ENCODE peak calls at places on chromosome 10, in seven cellular contexts. One of them, this sample, is unnamed.

GRCh38 chr10:109203616-109204375 is 719.5 kb downstream of the XPNPEP1 start:
- DNase-seq in A549: no peak
- DNase-seq in GM23338: no peak
- DNase-seq in Panc1: no peak
- DNase-seq in K562: no peak
- DNase-seq in GM12878: no peak
- DNase-seq in HCT116: no peak
- DNase-seq in this sample: no peak

GRCh38 chr10:24133839-24134238 is 75.1 kb upstream of the KIAA1217 start:
- DNase-seq in A549: no peak
- DNase-seq in GM23338: no peak
- DNase-seq in Panc1: no peak
- DNase-seq in K562: no peak
- DNase-seq in GM12878: no peak
- DNase-seq in HCT116: no peak
- DNase-seq in this sample: no peak

GRCh38 chr10:1643161-1643910 is 94.0 kb downstream of the ADARB2 start:
- DNase-seq in A549: peak
- DNase-seq in GM23338: peak
- DNase-seq in Panc1: no peak
- DNase-seq in K562: peak
- DNase-seq in GM12878: peak
- DNase-seq in HCT116: no peak
- DNase-seq in this sample: no peak

GRCh38 chr10:102235598-102235920 is 5.8 kb downstream of the PITX3 start:
- DNase-seq in A549: peak
- DNase-seq in GM23338: no peak
- DNase-seq in Panc1: no peak
- DNase-seq in K562: no peak
- DNase-seq in GM12878: no peak
- DNase-seq in HCT116: no peak
- DNase-seq in this sample: no peak

GRCh38 chr10:115963848-115964247 is 309.2 kb downstream of the GFRA1 start:
- DNase-seq in A549: no peak
- DNase-seq in GM23338: peak
- DNase-seq in Panc1: no peak
- DNase-seq in K562: no peak
- DNase-seq in GM12878: no peak
- DNase-seq in HCT116: no peak
- DNase-seq in this sample: no peak

GRCh38 chr10:86971146-86971991 is 3.1 kb downstream of the ADIRF start:
- DNase-seq in A549: peak
- DNase-seq in GM23338: peak
- DNase-seq in Panc1: peak
- DNase-seq in K562: no peak
- DNase-seq in GM12878: peak
- DNase-seq in HCT116: peak
- DNase-seq in this sample: peak

GRCh38 chr10:9111983-9112382 is 1057.5 kb downstream of the GATA3 start:
- DNase-seq in A549: no peak
- DNase-seq in GM23338: no peak
- DNase-seq in Panc1: no peak
- DNase-seq in K562: no peak
- DNase-seq in GM12878: no peak
- DNase-seq in HCT116: no peak
- DNase-seq in this sample: no peak

GRCh38 chr10:132231656-132232552 is 45.2 kb downstream of the DPYSL4 start:
- DNase-seq in A549: no peak
- DNase-seq in GM23338: no peak
- DNase-seq in Panc1: no peak
- DNase-seq in K562: no peak
- DNase-seq in GM12878: no peak
- DNase-seq in HCT116: no peak
- DNase-seq in this sample: no peak

GRCh38 chr10:73003822-73004221 is 49.2 kb upstream of the PLA2G12B start:
- DNase-seq in A549: no peak
- DNase-seq in GM23338: no peak
- DNase-seq in Panc1: no peak
- DNase-seq in K562: no peak
- DNase-seq in GM12878: no peak
- DNase-seq in HCT116: no peak
- DNase-seq in this sample: no peak

GRCh38 chr10:97475936-97476594 is 22.2 kb downstream of the MMS19 start:
- DNase-seq in A549: no peak
- DNase-seq in GM23338: no peak
- DNase-seq in Panc1: no peak
- DNase-seq in K562: no peak
- DNase-seq in GM12878: no peak
- DNase-seq in HCT116: no peak
- DNase-seq in this sample: peak

GRCh38 chr10:49318751-49319150 is 19.8 kb downstream of the C10orf71 start:
- DNase-seq in A549: no peak
- DNase-seq in GM23338: no peak
- DNase-seq in Panc1: no peak
- DNase-seq in K562: no peak
- DNase-seq in GM12878: no peak
- DNase-seq in HCT116: no peak
- DNase-seq in this sample: no peak

GRCh38 chr10:63711866-63712716 is 190.9 kb downstream of the REEP3 start:
- DNase-seq in A549: peak
- DNase-seq in GM23338: no peak
- DNase-seq in Panc1: peak
- DNase-seq in K562: no peak
- DNase-seq in GM12878: no peak
- DNase-seq in HCT116: peak
- DNase-seq in this sample: no peak

DNA sequence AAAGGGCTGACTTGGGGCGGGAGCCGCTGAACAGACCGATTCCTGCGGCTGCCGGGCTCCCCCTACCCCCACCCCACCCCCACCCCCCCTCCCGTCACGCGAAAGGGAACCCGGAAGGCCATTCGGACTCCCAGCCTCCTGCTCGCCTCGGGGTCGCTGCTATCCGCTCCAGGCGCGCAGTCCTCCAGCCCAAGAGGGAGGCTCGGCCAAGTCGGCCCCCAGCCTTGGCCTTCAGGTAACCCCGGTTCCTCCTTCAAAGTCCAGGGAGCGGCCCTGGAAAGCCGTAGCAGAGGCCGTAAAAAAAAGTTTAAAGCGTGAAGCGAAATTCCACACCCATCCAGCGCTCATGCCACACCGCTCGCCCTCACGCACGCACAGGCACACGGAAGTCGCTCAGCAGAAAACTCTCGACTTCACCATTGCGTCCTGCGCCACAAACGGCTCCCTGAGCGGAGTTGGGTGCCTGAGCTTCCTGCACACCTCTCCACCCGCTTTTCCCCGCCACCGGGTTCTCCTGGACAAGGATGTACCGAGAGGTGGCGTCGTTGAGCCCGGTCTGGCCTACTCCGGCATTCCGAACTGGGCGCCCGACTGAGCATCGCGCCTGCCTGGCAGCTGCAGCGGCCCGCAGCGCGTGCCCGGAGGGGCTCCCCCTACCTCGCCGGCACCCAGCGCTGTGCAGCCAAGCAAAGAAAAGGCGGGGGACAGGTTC is 1.4 kb downstream of the SORCS3 start:
- DNase-seq in A549: peak
- DNase-seq in GM23338: peak
- DNase-seq in Panc1: no peak
- DNase-seq in K562: peak
- DNase-seq in GM12878: no peak
- DNase-seq in HCT116: no peak
- DNase-seq in this sample: no peak
- TF ChIP-seq CTCF in A549: peak
- TF ChIP-seq CTCF in GM23338: peak
- TF ChIP-seq CTCF in Panc1: peak
- TF ChIP-seq CTCF in K562: peak
- TF ChIP-seq CTCF in GM12878: no peak
- TF ChIP-seq CTCF in HCT116: no peak
- TF ChIP-seq CTCF in this sample: no peak

DNA sequence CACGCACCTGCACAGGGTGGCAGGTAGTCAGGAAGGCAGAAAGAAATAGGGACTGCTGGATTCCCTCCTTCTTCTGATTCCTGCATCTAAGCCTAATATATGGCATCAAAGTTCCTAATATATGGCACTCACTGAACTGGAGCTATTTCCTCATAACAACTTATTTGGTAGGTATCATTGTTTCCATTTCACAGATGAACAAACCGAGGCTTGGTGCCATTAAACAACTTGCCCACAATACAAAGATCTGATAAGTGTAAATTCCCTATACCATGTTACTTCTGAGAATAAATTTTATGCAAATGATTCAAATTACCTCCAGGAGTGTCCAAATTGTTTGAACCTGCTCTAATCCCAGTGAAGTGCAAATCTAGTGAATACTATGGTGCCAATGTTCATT is 2.1 kb upstream of the FAM171A1 start:
- DNase-seq in A549: no peak
- DNase-seq in GM23338: no peak
- DNase-seq in Panc1: no peak
- DNase-seq in K562: no peak
- DNase-seq in GM12878: no peak
- DNase-seq in HCT116: no peak
- DNase-seq in this sample: no peak
- TF ChIP-seq REST in A549: no peak
- TF ChIP-seq REST in GM23338: no peak
- TF ChIP-seq REST in Panc1: no peak
- TF ChIP-seq REST in K562: no peak
- TF ChIP-seq REST in GM12878: no peak
- TF ChIP-seq REST in HCT116: no peak
- TF ChIP-seq REST in this sample: no peak

GRCh38 chr10:71623098-71623985 is 96.2 kb downstream of the C10orf105 start:
- DNase-seq in A549: peak
- DNase-seq in GM23338: peak
- DNase-seq in Panc1: no peak
- DNase-seq in K562: peak
- DNase-seq in GM12878: no peak
- DNase-seq in HCT116: no peak
- DNase-seq in this sample: peak
- H3K27ac ChIP-seq in A549: no peak
- H3K27ac ChIP-seq in GM23338: no peak
- H3K27ac ChIP-seq in Panc1: no peak
- H3K27ac ChIP-seq in K562: no peak
- H3K27ac ChIP-seq in GM12878: no peak
- H3K27ac ChIP-seq in HCT116: no peak
- H3K27ac ChIP-seq in this sample: no peak

GRCh38 chr10:128734161-128734560 is 607.9 kb upstream of the MKI67 start:
- DNase-seq in A549: no peak
- DNase-seq in GM23338: no peak
- DNase-seq in Panc1: no peak
- DNase-seq in K562: no peak
- DNase-seq in GM12878: no peak
- DNase-seq in HCT116: no peak
- DNase-seq in this sample: no peak

GRCh38 chr10:128734734-128735133 is 608.5 kb upstream of the MKI67 start:
- DNase-seq in A549: no peak
- DNase-seq in GM23338: no peak
- DNase-seq in Panc1: no peak
- DNase-seq in K562: no peak
- DNase-seq in GM12878: no peak
- DNase-seq in HCT116: no peak
- DNase-seq in this sample: no peak

GRCh38 chr10:128744092-128744491 is 617.9 kb upstream of the MKI67 start:
- DNase-seq in A549: no peak
- DNase-seq in GM23338: no peak
- DNase-seq in Panc1: no peak
- DNase-seq in K562: no peak
- DNase-seq in GM12878: no peak
- DNase-seq in HCT116: no peak
- DNase-seq in this sample: no peak

GRCh38 chr10:128735996-128736395 is 609.8 kb upstream of the MKI67 start:
- DNase-seq in A549: no peak
- DNase-seq in GM23338: no peak
- DNase-seq in Panc1: no peak
- DNase-seq in K562: no peak
- DNase-seq in GM12878: no peak
- DNase-seq in HCT116: no peak
- DNase-seq in this sample: no peak

DNA sequence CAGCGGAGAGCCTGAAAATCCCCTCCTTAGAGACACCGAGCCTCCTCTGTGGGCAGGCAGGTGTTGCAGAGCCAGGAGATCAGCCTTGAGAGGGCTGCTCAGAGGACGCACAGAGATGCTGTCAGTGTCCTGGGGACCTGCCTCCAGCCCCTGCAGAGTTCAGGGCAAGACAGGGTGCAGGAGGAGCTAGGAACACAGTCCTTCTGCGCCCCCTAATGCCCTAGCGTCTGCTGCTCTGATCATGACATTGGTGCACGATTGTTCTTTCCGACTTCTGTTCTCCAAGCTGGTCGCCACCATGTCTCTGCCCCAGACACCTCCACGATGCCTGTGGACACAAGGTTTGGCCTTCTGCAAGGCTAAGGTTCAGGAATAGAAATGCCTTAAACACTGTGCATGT is 613.7 kb upstream of the MKI67 start:
- DNase-seq in A549: peak
- DNase-seq in GM23338: peak
- DNase-seq in Panc1: no peak
- DNase-seq in K562: peak
- DNase-seq in GM12878: no peak
- DNase-seq in HCT116: peak
- DNase-seq in this sample: no peak
- TF ChIP-seq CTCF in A549: no peak
- TF ChIP-seq CTCF in GM23338: peak
- TF ChIP-seq CTCF in Panc1: no peak
- TF ChIP-seq CTCF in K562: peak
- TF ChIP-seq CTCF in GM12878: no peak
- TF ChIP-seq CTCF in HCT116: peak
- TF ChIP-seq CTCF in this sample: no peak

DNA sequence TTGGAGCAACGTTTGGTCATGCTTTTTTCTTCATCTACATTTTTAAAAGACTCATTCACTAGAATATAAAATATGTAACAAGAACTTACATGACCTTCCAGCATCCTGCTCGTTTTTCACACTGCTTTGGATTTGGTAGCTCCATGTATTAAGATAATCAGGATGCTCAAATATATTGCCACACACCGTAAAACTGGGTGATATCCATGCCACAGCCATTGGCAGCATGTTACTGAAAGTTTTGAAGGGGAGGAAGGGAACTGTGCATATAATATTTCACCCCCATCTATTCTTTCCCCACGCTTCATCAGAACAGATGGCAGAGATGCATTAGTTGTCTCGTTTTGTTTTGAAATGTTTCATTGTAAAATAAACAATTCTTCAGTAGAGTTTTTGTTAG is 158.2 kb downstream of the RNLS start:
- DNase-seq in A549: no peak
- DNase-seq in GM23338: no peak
- DNase-seq in Panc1: no peak
- DNase-seq in K562: no peak
- DNase-seq in GM12878: no peak
- DNase-seq in HCT116: no peak
- DNase-seq in this sample: no peak
- TF ChIP-seq REST in A549: no peak
- TF ChIP-seq REST in GM23338: no peak
- TF ChIP-seq REST in Panc1: no peak
- TF ChIP-seq REST in K562: no peak
- TF ChIP-seq REST in GM12878: no peak
- TF ChIP-seq REST in HCT116: no peak
- TF ChIP-seq REST in this sample: no peak

This sample was measured in HL-60.